ENCODE peak calls at places on chromosomes 1 and 21, in eight cellular contexts. H is brain microvascular endothelial cell, W is GM13977, L is A549, N is RWPE1, K is fibroblast of lung, P is ovary, D is MCF 10A. E is an unnamed sample.

GRCh38 chr21:43913928-43914327 is 48.9 kb downstream of the AGPAT3 start:
- DNase-seq in P (peak; percentile 49), N (no peak), L (no peak), H (peak; percentile 70), D (no peak), W (no peak), K (peak; percentile 48), E (no peak)

GRCh38 chr1:30263405-30263804 is 460.0 kb downstream of the MATN1 start:
- DNase-seq in H (no peak), K (no peak), W (no peak), N (no peak), P (no peak), D (no peak), L (no peak), E (no peak)

GRCh38 chr1:182195733-182196132 is 134.2 kb upstream of the ZNF648 start:
- DNase-seq in P (no peak), H (no peak), W (no peak), K (no peak), L (no peak), N (no peak), D (no peak), E (no peak)

GRCh38 chr1:113169591-113169990 is 96.6 kb downstream of the LRIG2 start:
- DNase-seq in H (no peak), L (no peak), W (no peak), D (no peak), K (no peak), P (no peak), N (no peak), E (no peak)

GRCh38 chr21:44755227-44755626 is 43.9 kb upstream of the TSPEAR start:
- DNase-seq in D (peak; percentile 21), L (no peak), K (no peak), H (peak; percentile 50), P (no peak), W (no peak), N (no peak), E (no peak)

GRCh38 chr1:85857991-85858390 is 149.8 kb upstream of the ZNHIT6 start:
- DNase-seq in W (no peak), P (no peak), K (peak; percentile 80), N (no peak), D (no peak), H (no peak), L (no peak), E (no peak)

GRCh38 chr1:115117303-115117702 is 28.0 kb upstream of the TSPAN2 start:
- DNase-seq in L (no peak), K (no peak), W (no peak), D (no peak), N (no peak), H (no peak), P (no peak), E (no peak)

GRCh38 chr1:173202430-173203145 is 4.5 kb downstream of the TNFSF4 start:
- DNase-seq in K (peak; percentile 97), L (peak; percentile 70), N (peak; percentile 50), W (no peak), P (no peak), D (peak; percentile 83), H (peak; percentile 93), E (no peak)

GRCh38 chr1:225999912-226000337 is 782 bp upstream of the SDE2 start:
- DNase-seq in P (no peak), N (no peak), W (peak; percentile 65), L (no peak), H (peak; percentile 44), K (no peak), D (no peak), E (no peak)

GRCh38 chr1:203325418-203326091 is 20.2 kb downstream of the BTG2 start:
- DNase-seq in K (no peak), L (no peak), H (no peak), W (no peak), D (no peak), P (peak; percentile 73), N (no peak), E (no peak)

GRCh38 chr1:23793018-23793781 is 2.3 kb downstream of the LYPLA2 start:
- DNase-seq in N (peak; percentile 82), P (peak; percentile 57), D (peak; percentile 57), H (no peak), W (peak; percentile 36), L (peak; percentile 35), K (peak; percentile 68), E (no peak)

GRCh38 chr1:1270813-1271212 is 2.8 kb downstream of the UBE2J2 start:
- DNase-seq in H (no peak), K (peak; percentile 59), P (peak; percentile 31), L (no peak), W (no peak), N (no peak), D (no peak), E (no peak)

GRCh38 chr1:150981805-150982712 is at the start of gene ANXA9:
- DNase-seq in W (no peak), P (peak; percentile 49), D (no peak), L (no peak), H (no peak), K (no peak), N (no peak), E (no peak)

GRCh38 chr1:191831572-191831971 is 326.7 kb upstream of the RGS18 start:
- DNase-seq in K (peak; percentile 4), W (no peak), D (peak; percentile 43), L (peak; percentile 33), N (no peak), H (no peak), P (no peak), E (no peak)

GRCh38 chr1:105072850-105073249 is 1323.2 kb downstream of the AMY1C start:
- DNase-seq in L (no peak), D (peak; percentile 5), W (no peak), K (no peak), H (no peak), P (no peak), N (no peak), E (no peak)

GRCh38 chr1:168609133-168609715 is 32.8 kb downstream of the XCL1 start:
- DNase-seq in N (no peak), W (no peak), P (peak; percentile 81), H (peak; percentile 69), L (no peak), K (peak; percentile 72), D (peak; percentile 65), E (peak; percentile 87)
- TF ChIP-seq CTCF in N (no peak), W (no peak), P (no peak), H (no peak), L (no peak), K (no peak), D (no peak), E (no peak)

GRCh38 chr1:201324821-201325677 is 41.7 kb downstream of the PKP1 start:
- DNase-seq in W (no peak), K (no peak), H (no peak), L (no peak), P (no peak), N (no peak), D (no peak), E (no peak)
- TF ChIP-seq CTCF in W (no peak), K (no peak), H (no peak), L (no peak), P (no peak), N (no peak), D (no peak), E (no peak)

DNA sequence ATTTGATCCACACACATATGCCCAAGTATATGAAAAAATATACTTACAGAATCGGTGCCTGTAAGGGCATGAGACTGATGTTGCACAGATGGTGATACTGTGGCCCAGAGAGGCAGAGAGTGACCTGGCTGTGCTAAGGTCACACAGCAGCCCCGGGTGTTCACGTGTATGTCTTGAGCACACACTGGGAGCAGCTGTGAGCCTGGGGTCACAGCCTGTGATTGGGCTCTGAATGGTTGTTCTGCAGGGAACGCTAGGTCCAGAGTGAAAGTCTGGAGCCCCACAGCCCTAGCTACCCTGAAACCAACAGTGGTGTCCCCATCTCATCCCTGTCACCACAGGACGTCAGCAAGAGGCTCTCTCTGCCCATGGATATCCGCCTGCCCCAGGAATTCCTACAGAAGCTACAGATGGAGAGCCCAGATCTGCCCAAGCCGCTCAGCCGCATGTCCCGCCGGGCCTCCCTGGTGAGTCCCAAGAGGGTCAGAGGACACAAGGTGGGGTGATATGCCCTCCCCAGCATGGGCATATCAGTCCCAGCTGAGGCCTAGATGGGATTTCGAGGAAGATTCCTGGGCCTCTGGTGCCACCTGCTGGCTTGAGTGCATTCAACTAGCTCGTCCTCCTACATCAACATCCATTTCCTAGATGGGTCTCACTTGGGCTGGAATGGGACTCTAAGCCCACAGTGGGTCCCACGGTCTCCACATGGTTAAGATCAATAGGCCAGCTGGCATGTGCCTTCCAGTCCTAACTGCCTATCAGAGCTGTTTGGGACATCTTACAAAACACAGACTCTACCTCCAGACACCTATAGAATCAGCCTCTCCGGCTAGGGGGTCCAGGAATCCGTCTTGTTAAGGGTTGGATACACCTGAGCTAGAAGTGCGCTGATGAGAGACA is 19.7 kb downstream of the CDK18 start:
- DNase-seq in L (peak; percentile 71), P (peak; percentile 91), D (peak; percentile 95), N (peak; percentile 91), K (peak; percentile 41), H (peak; percentile 55), W (peak; percentile 86), E (no peak)
- TF ChIP-seq CTCF in L (peak; percentile 91), P (peak; percentile 86), D (peak; percentile 99), N (peak; percentile 75), K (peak; percentile 74), H (peak; percentile 88), W (peak; percentile 81), E (peak; percentile 28)

DNA sequence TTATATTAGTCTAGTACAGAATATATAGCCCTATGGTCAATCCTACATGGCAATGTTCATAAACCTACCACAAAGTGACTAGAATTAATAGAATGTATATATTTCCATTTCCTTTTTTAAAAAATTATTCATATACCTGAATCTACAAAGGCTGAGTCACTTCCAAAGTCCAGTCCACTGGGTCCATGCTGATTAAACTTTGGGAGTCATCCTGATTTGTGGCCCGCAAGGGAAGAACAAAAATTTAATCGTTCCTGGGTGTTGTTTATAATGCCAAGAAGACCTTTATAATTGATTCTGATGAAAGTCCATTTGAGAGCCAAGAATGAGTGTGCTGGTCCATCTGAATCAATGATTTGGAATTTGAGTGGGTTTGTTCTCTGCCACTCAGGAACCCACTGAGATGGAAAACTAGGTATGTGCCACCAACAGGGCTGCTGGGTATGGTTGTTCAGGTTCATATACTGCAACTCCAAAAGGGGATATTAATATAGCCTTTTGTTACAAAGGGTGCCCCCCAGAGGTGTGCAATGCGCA is 221.9 kb upstream of the PLXNA2 start:
- DNase-seq in H (no peak), N (no peak), K (no peak), P (no peak), L (no peak), D (no peak), W (no peak), E (no peak)
- TF ChIP-seq CTCF in H (no peak), N (no peak), K (no peak), P (no peak), L (no peak), D (no peak), W (no peak), E (no peak)

E was measured in coronary artery.